ENCODE peak calls at places on chromosomes 2 and 18, in nine cellular contexts. G, X, Y, N, B, F, O, E and R are unnamed samples.

GRCh38 chr18:46751882-46752281 is 5.0 kb downstream of the ST8SIA5 start:
- DNase-seq in G (no peak), X (no peak), B (no peak), E (no peak), F (no peak), N (no peak), O (no peak), Y (no peak), R (peak)

GRCh38 chr2:99984781-99985525 is 157.4 kb downstream of the AFF3 start:
- DNase-seq in F (no peak), X (no peak), G (no peak), N (no peak), O (peak), B (no peak), Y (peak), E (no peak), R (no peak)

GRCh38 chr2:5290911-5291546 is 401.2 kb upstream of the SOX11 start:
- DNase-seq in X (no peak), N (no peak), F (no peak), E (no peak), O (no peak), B (no peak), G (no peak), Y (no peak), R (no peak)

GRCh38 chr2:38013158-38013752 is 62.7 kb downstream of the CYP1B1 start:
- DNase-seq in N (no peak), G (no peak), B (peak), F (no peak), Y (peak), O (no peak), X (no peak), E (no peak), R (peak)

GRCh38 chr18:31795747-31796146 is 35.1 kb upstream of the SLC25A52 start:
- DNase-seq in G (no peak), B (no peak), N (no peak), E (no peak), X (no peak), O (no peak), Y (no peak), F (no peak), R (no peak)

GRCh38 chr2:31110998-31111397 is 27.2 kb downstream of the GALNT14 start:
- DNase-seq in G (no peak), B (no peak), E (no peak), N (no peak), X (no peak), O (no peak), Y (no peak), F (no peak), R (no peak)

GRCh38 chr18:62341423-62341920 is 16.4 kb downstream of the TNFRSF11A start:
- DNase-seq in G (no peak), N (no peak), X (no peak), B (no peak), F (no peak), Y (no peak), E (no peak), O (no peak), R (no peak)

GRCh38 chr2:126657636-126658315 is 1.8 kb downstream of the GYPC start:
- DNase-seq in O (peak), F (peak), G (peak), Y (peak), B (no peak), N (peak), X (peak), E (peak), R (peak)

GRCh38 chr18:7116001-7116831 is 1.4 kb downstream of the LAMA1 start:
- DNase-seq in F (no peak), N (no peak), X (no peak), Y (peak), O (no peak), E (no peak), G (no peak), B (no peak), R (peak)

GRCh38 chr2:237141556-237141955 is 55.9 kb downstream of the COPS8 start:
- DNase-seq in Y (peak), F (no peak), B (no peak), X (no peak), E (no peak), O (no peak), G (no peak), N (no peak), R (peak)

GRCh38 chr2:98148968-98149697 is 62.2 kb downstream of the VWA3B start:
- DNase-seq in O (no peak), E (no peak), F (no peak), N (no peak), X (no peak), Y (peak), B (peak), G (no peak), R (peak)

GRCh38 chr2:187360286-187360685 is 87.8 kb downstream of the CALCRL start:
- DNase-seq in G (no peak), E (no peak), Y (no peak), B (no peak), X (no peak), O (no peak), N (no peak), F (no peak), R (peak)

GRCh38 chr2:68653538-68653982 is 10.2 kb downstream of the PROKR1 start:
- DNase-seq in E (peak), N (no peak), F (no peak), O (peak), B (no peak), G (no peak), Y (peak), X (no peak), R (peak)

GRCh38 chr2:66030553-66030952 is 404.4 kb upstream of the MEIS1 start:
- DNase-seq in F (no peak), N (no peak), O (no peak), B (no peak), X (no peak), G (no peak), Y (no peak), E (no peak), R (no peak)

GRCh38 chr2:71995067-71995665 is 152.5 kb downstream of the CYP26B1 start:
- DNase-seq in N (no peak), Y (peak), B (no peak), E (no peak), G (no peak), F (no peak), O (peak), X (no peak), R (peak)